ENCODE peak calls at places on chromosomes 7 and 10, in five cellular contexts. T is foreskin keratinocyte, D is GM23338, S is astrocyte, A is neuronal stem cell. X is an unnamed sample.

GRCh38 chr10:7432884-7433726 is 22.3 kb upstream of the SFMBT2 start:
- DNase-seq in T (no peak), D (peak), S (no peak), A (no peak), X (no peak)

GRCh38 chr10:129769381-129770116 is 194.5 kb downstream of the EBF3 start:
- DNase-seq in T (no peak), D (no peak), S (no peak), A (no peak), X (no peak)

GRCh38 chr10:1187855-1188555 is 131.8 kb downstream of the WDR37 start:
- DNase-seq in T (no peak), D (no peak), S (no peak), A (no peak), X (no peak)

GRCh38 chr10:123655763-123656162 is 10.4 kb upstream of the GPR26 start:
- DNase-seq in T (no peak), D (peak), S (no peak), A (no peak), X (no peak)

GRCh38 chr7:158705234-158705890 is 758 bp upstream of the NCAPG2 start:
- DNase-seq in T (no peak), D (peak), S (no peak), A (no peak), X (no peak)

GRCh38 chr7:81621893-81622292 is 148.0 kb downstream of the HGF start:
- DNase-seq in T (no peak), D (no peak), S (no peak), A (no peak), X (no peak)

GRCh38 chr10:86038371-86038770 is 328.2 kb downstream of the GRID1 start:
- DNase-seq in T (no peak), D (no peak), S (no peak), A (no peak), X (no peak)

GRCh38 chr7:142855401-142855743 is 496 bp downstream of the EPHB6 start:
- DNase-seq in T (no peak), D (peak), S (no peak), A (no peak), X (no peak)

GRCh38 chr10:29703276-29703675 is 68.5 kb upstream of the SVIL start:
- DNase-seq in T (no peak), D (no peak), S (no peak), A (no peak), X (no peak)

GRCh38 chr10:15775513-15775912 is 55.8 kb upstream of the ITGA8 start:
- DNase-seq in T (peak), D (no peak), S (peak), A (no peak), X (no peak)

GRCh38 chr10:97685395-97685958 is 1.6 kb downstream of the AVPI1 start:
- DNase-seq in T (peak), D (peak), S (no peak), A (no peak), X (no peak)

DNA sequence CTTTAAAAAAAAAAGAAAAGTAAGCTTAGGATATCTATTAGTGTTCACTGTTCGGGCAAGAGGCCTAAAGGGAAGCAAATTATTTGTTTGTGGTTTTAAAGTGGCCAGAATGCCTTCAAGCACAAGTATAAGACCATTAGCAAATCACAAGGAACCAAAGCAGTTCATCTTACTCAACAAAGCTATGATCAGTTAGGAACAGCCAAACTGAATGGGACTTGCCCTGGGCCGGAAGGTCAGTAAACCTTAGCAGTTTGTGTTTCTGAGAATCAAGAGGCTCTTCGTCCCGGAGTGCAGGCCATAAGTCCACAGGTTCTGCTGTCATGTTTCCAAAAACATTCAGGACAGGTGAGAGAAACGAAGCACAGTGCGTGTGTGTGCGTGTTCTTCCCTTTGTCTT is 4.5 kb downstream of the FBXW4 start:
- DNase-seq in T (no peak), D (no peak), S (peak), A (no peak), X (no peak)
- H3K27ac ChIP-seq in T (no peak), D (no peak), S (no peak), A (no peak), X (no peak)

DNA sequence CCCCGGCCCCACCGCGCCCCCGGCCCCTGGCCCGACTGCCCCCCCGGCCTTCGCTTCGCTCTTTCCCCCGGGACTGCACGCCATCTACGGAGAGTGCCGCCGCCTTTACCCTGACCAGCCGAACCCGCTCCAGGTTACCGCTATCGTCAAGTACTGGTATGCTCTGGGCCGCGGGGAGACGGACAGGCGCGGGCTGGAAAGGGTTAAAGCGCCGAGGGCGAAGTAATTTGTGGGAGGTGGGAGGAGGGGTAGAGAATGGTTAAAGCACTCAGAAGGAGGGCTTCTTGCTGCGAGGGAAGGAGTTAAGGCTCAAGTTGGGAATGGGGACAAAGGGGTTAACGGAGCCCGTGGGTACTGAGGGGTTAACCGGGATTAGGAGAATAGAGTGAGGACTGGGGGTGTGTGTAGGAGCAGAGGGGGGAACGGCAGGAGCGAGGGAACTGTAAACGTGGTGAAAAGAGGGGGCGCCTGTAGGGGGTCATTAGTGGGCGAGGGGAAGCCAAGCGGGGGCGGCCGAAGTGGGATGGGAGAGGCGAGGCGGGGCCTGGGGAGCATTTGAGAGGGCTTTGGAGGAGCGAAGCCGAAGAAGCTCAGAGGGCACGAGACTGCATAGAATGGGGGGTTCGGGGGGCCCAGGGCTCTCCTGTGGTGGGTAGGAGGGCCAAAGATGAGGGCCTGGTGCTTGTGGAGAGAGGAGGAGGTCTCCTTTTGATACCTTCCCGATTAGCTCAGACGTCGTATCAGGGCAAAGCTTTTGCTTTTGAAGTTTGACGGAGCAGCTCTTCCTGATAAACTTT is 605 bp downstream of the SUFU start:
- DNase-seq in T (peak), D (peak), S (no peak), A (peak), X (no peak)
- H3K27ac ChIP-seq in T (no peak), D (no peak), S (peak), A (peak), X (no peak)

DNA sequence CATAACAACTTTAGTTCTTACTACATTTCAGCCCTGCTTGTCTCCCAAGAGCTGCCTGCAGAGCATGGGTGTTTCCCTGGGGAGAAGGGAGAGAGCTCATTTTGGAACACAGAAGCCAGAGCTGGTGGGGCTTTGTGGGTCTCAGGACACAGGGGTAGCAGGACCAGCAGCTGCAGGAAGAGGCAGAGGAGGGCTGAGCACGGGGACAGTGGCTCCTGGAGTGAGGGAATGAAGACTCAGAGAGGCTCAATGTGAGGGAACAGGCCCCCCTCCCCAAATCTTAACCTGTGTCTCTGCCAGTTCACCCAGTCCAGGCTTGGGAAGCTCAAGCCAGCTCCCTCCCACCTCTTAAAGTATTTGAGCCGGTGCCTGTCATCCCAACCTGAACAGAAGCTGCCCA is 50.0 kb downstream of the CHST3 start:
- DNase-seq in T (no peak), D (no peak), S (no peak), A (no peak), X (no peak)
- H3K27ac ChIP-seq in T (no peak), D (no peak), S (no peak), A (no peak), X (no peak)

GRCh38 chr10:119545310-119545709 is 2.8 kb upstream of the RGS10 start:
- DNase-seq in T (no peak), D (no peak), S (peak), A (no peak), X (no peak)

GRCh38 chr10:119546009-119546408 is 3.5 kb upstream of the RGS10 start:
- DNase-seq in T (no peak), D (no peak), S (peak), A (no peak), X (no peak)

GRCh38 chr10:119542990-119543813 is 683 bp upstream of the RGS10 start:
- DNase-seq in T (peak), D (peak), S (peak), A (peak), X (no peak)

GRCh38 chr10:119542357-119542989 is at the start of gene RGS10:
- DNase-seq in T (peak), D (peak), S (peak), A (peak), X (peak)

DNA sequence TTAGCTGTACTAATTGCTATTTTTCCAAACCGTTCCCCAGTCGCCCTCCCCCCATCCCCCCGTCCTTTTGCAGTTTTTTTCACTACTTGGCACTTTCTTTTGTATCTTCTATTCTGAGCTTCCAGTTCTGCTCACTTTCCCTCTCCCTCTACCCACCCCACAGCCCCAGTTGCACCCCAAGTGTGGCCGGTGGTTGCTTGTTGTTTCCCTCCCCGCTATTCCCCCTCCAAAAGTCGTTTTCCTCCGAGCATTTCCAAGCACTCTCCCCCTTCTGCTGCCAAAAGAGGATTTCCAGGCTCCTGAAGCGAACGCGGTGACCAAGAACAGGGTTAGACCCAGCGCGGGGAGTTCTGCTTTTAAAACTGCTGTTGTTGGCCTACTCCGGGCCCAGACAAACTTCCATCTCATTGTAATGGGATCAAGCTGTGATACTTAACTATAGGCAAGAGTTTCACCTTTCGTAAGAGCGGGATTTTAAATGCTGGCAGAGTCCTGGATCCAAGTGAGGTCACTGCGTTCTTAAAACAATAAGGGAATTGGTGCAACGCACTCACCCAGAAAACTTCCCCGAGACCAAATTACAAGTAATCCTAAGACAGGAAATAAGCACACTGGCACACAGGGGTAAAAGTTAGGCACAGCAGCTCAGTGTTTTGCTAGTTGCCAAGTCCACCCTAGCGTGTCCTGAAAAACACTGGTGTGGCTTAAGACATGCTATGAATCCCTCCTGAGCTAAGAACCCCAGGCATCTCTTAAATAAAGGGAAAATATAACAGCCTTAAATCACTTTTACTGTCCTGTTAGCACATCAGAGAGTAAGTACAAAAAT is 1.5 kb upstream of the RGS10 start:
- DNase-seq in T (no peak), D (peak), S (peak), A (peak), X (no peak)
- H3K27ac ChIP-seq in T (no peak), D (no peak), S (no peak), A (peak), X (no peak)

GRCh38 chr7:2607913-2608899 is 23.6 kb upstream of the TTYH3 start:
- DNase-seq in T (no peak), D (no peak), S (no peak), A (no peak), X (no peak)

GRCh38 chr7:2605608-2606538 is 25.9 kb upstream of the TTYH3 start:
- DNase-seq in T (no peak), D (no peak), S (no peak), A (no peak), X (no peak)

GRCh38 chr7:2609001-2609411 is 22.8 kb upstream of the TTYH3 start:
- DNase-seq in T (no peak), D (peak), S (no peak), A (no peak), X (no peak)

GRCh38 chr7:2606539-2606936 is 25.2 kb upstream of the TTYH3 start:
- DNase-seq in T (no peak), D (no peak), S (no peak), A (no peak), X (no peak)

DNA sequence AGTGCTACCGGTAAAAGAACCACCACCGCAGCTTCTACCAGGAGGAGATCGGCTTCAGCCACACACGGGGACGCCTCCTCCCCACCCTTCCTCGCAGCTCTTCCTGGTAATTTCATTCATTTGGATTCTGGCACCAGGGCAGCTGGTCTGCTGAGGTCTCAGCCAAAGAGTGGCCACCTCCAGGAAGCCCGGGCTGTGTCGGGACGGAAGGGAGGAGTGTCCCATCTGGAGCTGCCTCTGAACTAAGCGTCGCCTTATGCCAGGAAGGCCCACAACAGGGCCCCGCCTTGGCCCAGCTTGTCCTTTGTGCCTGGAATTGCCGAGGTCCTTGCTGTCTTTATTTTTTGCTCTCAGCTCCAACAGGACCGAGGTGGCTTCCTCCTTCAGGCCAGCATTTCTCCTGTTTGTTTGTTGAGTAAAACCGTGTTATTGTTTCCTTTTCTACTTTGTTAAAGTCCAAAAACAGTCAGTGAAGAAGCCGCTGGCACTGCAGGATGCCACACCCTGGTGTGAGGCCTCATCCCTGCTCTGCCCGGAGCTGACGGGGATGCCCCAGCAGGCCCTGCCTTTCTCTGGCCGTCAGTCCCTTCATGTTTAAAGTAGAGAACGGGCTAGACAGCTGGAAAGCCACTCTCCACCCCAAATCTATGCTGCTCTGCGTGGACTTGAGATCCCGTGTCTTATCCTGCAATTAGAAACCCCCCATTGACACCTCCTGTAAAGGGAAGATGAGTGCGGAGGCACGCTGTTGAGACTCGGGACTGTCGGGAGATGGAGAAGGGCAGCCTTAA is 24.5 kb upstream of the TTYH3 start:
- DNase-seq in T (no peak), D (no peak), S (no peak), A (no peak), X (no peak)
- H3K27ac ChIP-seq in T (no peak), D (no peak), S (no peak), A (no peak), X (no peak)

GRCh38 chr7:151408839-151409554 is 841 bp downstream of the WDR86 start:
- DNase-seq in T (no peak), D (peak), S (no peak), A (no peak), X (no peak)

GRCh38 chr7:151412318-151412717 is 2.5 kb upstream of the WDR86 start:
- DNase-seq in T (no peak), D (no peak), S (no peak), A (no peak), X (no peak)

GRCh38 chr7:151409555-151410404 is at the start of gene WDR86:
- DNase-seq in T (no peak), D (peak), S (no peak), A (peak), X (no peak)

GRCh38 chr7:151411551-151411950 is 1.7 kb upstream of the WDR86 start:
- DNase-seq in T (no peak), D (no peak), S (no peak), A (no peak), X (no peak)

GRCh38 chr7:151410405-151411390 is 860 bp upstream of the WDR86 start:
- DNase-seq in T (no peak), D (peak), S (no peak), A (peak), X (no peak)
- H3K27ac ChIP-seq in T (no peak), D (no peak), S (no peak), A (no peak), X (no peak)

GRCh38 chr7:134777908-134778580 is 1.4 kb upstream of the CALD1 start:
- DNase-seq in T (peak), D (no peak), S (no peak), A (no peak), X (no peak)
- H3K27ac ChIP-seq in T (peak), D (peak), S (peak), A (peak), X (peak)

DNA sequence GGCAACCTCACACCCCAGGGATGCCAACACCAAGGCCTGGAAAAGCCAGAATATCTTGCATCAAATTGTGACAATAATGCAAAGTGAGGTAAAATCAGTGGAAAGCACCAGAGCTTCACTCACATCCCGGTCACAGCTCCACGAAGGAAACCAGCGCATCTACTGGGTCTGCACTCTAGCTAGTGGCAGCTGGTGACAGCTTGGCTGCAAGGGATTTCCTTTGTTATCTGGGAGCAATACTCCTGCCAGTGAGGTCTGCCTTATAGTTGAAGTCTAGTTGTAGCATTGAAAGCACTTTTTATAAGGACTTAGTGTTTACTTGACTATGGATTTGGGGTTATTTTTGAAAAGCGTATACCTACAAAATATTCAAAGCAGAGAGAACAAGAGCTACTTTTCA is 26.0 kb downstream of the WDFY4 start:
- DNase-seq in T (no peak), D (no peak), S (no peak), A (no peak), X (no peak)
- H3K27ac ChIP-seq in T (no peak), D (no peak), S (no peak), A (no peak), X (no peak)

DNA sequence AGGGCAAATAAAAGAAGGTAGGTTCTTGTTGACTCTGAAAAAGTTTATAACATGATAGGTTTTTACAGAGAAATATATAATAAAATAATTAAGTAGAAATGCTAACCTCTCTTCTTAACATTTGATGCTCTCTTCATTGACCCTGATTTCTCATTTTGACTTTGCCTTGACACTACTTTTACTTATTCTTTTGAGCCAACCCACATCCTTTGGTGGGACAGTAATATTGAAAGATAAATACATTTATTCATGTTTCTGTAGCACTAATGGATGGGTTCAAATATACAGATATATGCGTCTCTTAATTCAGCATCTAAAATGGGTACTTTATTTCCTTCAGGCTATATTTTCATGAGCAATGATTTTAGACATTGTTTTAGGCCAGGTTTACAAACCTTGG is 34.4 kb downstream of the DDC start:
- DNase-seq in T (no peak), D (no peak), S (no peak), A (no peak), X (no peak)
- H3K27ac ChIP-seq in T (peak), D (no peak), S (no peak), A (no peak), X (peak)

DNA sequence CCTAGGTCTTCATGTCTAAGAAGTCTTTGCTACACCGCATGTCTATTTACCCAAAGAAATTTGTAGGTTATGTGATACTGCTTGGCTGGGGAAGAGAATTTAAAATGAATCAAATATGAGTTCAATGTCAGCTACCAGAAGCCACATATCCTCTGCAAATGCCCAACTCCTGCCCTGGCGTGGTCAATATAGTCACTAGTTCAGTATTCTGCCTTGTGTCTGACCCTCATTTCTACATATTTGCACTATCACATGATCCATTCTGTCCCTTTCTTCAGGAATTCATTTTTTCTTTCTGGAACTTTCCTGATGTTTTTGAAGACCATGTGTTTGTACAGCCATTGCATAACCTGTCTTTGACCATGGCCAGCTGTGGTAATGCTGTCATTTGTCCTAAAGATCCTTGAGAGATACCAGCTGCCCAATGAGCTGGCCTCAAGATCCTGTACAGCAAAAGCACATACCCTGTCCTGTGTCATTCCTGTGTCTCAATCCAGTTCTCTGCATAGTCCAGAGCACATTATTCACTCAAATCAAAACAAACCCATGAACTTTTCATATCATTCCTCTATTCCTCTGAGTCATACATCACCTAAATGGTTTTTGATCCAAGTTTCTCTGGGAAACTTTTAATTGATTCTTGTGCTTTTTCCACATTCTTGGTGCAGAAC is 524.5 kb downstream of the PARD3 start:
- DNase-seq in T (no peak), D (no peak), S (peak), A (no peak), X (no peak)
- H3K27ac ChIP-seq in T (no peak), D (no peak), S (no peak), A (no peak), X (no peak)